ENCODE peak calls at places on chromosome 1, in eight cellular contexts. V is mesendoderm; K is H9; T is right cardiac atrium; F is CD4-positive, alpha-beta memory T cell; C is ascending aorta; N is HCT116; X is keratinocyte. D is an unnamed sample.

GRCh38 chr1:53077599-53077965 is 15.6 kb downstream of the PODN start:
- DNase-seq in V (no peak), K (no peak), T (peak; percentile 53), F (no peak), C (no peak), N (no peak), X (no peak), D (no peak)

GRCh38 chr1:23473037-23473800 is 10.8 kb downstream of the ASAP3 start:
- DNase-seq in V (no peak), K (no peak), T (no peak), F (no peak), C (no peak), N (no peak), X (peak; percentile 67), D (no peak)

GRCh38 chr1:43410571-43410970 is 20.9 kb downstream of the SZT2 start:
- DNase-seq in V (no peak), K (no peak), T (no peak), F (no peak), C (no peak), N (no peak), X (no peak), D (no peak)

GRCh38 chr1:245153645-245154428 is 948 bp upstream of the KIF26B start:
- DNase-seq in V (peak; percentile 22), K (peak; percentile 45), T (no peak), F (no peak), C (no peak), N (no peak), X (no peak), D (no peak)

GRCh38 chr1:203055166-203055799 is 29.0 kb downstream of the PPFIA4 start:
- DNase-seq in V (peak; percentile 60), K (peak; percentile 78), T (no peak), F (no peak), C (no peak), N (no peak), X (no peak), D (no peak)

GRCh38 chr1:37020653-37021277 is 13.6 kb downstream of the GRIK3 start:
- DNase-seq in V (peak; percentile 73), K (peak; percentile 80), T (no peak), F (no peak), C (no peak), N (no peak), X (no peak), D (no peak)

GRCh38 chr1:47703981-47704596 is 266.2 kb downstream of the FOXD2 start:
- DNase-seq in V (peak; percentile 20), K (no peak), T (no peak), F (no peak), C (no peak), N (peak; percentile 15), X (no peak), D (no peak)

GRCh38 chr1:108947871-108948525 is 15.3 kb downstream of the CLCC1 start:
- DNase-seq in V (no peak), K (peak; percentile 43), T (no peak), F (no peak), C (no peak), N (no peak), X (no peak), D (no peak)

GRCh38 chr1:53592521-53592982 is 133.4 kb downstream of the DMRTB1 start:
- DNase-seq in V (peak; percentile 62), K (peak; percentile 72), T (peak; percentile 81), F (no peak), C (no peak), N (no peak), X (no peak), D (no peak)

GRCh38 chr1:60035925-60036324 is 37.6 kb downstream of the C1orf87 start:
- DNase-seq in V (no peak), K (no peak), T (no peak), F (no peak), C (no peak), N (no peak), X (no peak), D (no peak)

GRCh38 chr1:154878371-154879355 is 8.6 kb upstream of the KCNN3 start:
- DNase-seq in V (peak; percentile 85), K (peak; percentile 94), T (peak; percentile 92), F (peak; percentile 59), C (no peak), N (peak; percentile 66), X (no peak), D (peak; percentile 47)

GRCh38 chr1:19441048-19441447 is 44.3 kb downstream of the CAPZB start:
- DNase-seq in V (no peak), K (no peak), T (no peak), F (no peak), C (no peak), N (no peak), X (no peak), D (no peak)
- H3K4me1 ChIP-seq in V (no peaks in the 10 kb centered on the region), K (peaks cover 7% of the 10 kb centered on the region), T (peaks cover 40% of the 10 kb centered on the region), F (peaks cover 92% of the 10 kb centered on the region), C (peaks cover 97% of the 10 kb centered on the region), N (peaks cover 38% of the 10 kb centered on the region), X (peaks cover 59% of the 10 kb centered on the region), D (peaks cover 70% of the 10 kb centered on the region)

DNA sequence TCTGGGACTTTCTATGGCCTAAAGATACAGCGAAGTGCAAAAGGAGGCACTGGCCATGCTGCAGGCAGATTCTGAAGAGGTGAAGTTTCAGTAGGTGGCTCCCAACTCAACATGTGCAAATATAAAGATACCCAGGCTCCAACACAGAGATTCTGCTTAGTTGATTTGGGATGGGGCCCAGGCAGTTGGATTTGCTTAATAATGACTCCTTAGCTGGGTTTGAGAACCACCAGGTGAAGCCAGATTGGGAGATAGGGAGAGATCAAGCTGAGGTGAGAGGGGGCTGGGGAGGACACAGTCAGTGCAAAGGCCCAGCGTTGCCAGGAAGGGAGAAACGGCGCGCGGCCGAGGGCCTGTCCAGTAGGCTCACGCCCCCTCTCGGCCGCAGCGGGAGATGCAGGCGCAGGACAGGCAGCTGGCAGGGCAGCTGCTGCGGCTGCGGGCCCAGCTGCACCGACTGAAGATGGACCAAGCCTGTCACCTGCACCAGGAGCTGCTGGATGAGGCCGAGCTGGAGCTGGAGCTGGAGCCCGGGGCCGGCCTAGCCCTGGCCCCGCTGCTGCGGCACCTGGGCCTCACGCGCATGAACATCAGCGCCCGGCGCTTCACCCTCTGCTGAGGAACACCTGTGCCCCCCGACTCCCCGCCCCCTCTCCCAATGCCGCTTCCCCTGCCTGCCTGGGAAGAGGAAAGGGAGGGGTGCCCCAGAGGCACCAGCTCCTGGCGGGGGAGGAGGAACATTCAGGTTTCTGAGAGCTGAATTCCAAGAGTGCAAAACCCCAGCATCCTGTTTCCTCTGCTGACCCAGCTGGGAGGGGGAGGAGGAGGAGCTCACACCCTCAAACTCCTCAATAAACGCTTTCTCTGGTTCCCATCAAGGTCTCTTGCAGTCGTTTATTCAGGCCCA is 1.2 kb downstream of the FAM167B start:
- DNase-seq in V (peak; percentile 91), K (peak; percentile 96), T (peak; percentile 94), F (peak; percentile 68), C (peak; percentile 51), N (no peak), X (no peak), D (peak; percentile 43)
- H3K4me1 ChIP-seq in V (peaks cover 1% of the 10 kb centered on the region), K (peaks cover 7% of the 10 kb centered on the region), T (peaks cover 6% of the 10 kb centered on the region), F (peaks cover 52% of the 10 kb centered on the region), C (no peaks in the 10 kb centered on the region), N (peaks cover 16% of the 10 kb centered on the region), X (peaks cover 17% of the 10 kb centered on the region), D (peaks cover 37% of the 10 kb centered on the region)

DNA sequence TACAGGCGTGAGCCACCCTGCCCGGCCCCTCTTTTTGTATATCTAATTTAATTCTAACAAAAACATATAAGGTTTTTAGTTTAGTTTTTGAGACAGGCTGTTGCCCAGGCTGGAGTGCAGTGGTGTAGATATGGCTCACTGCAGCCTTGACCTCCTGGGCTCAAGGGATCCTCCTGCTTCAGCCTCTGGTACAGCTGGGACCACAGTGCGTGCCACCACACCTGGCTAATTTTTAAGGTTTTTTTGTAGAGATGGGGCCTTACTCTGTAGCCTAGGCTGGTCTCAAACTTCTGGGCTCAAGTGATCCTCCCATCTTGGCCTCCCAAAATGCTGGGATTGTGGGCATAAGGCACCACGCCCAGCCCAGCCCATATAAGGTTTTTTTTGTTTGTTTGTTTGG is 18.8 kb downstream of the ENSA start:
- DNase-seq in V (no peak), K (no peak), T (no peak), F (no peak), C (no peak), N (no peak), X (no peak), D (no peak)
- H3K4me1 ChIP-seq in V (no peaks in the 10 kb centered on the region), K (no peaks in the 10 kb centered on the region), T (peaks cover 10% of the 10 kb centered on the region), F (peaks cover 52% of the 10 kb centered on the region), C (peaks cover 43% of the 10 kb centered on the region), N (peaks cover 48% of the 10 kb centered on the region), X (peaks cover 42% of the 10 kb centered on the region), D (peaks cover 43% of the 10 kb centered on the region)

GRCh38 chr1:51514733-51515132 is 4.3 kb downstream of the EPS15 start:
- DNase-seq in V (no peak), K (no peak), T (no peak), F (no peak), C (no peak), N (no peak), X (no peak), D (no peak)
- H3K4me1 ChIP-seq in V (peaks cover 3% of the 10 kb centered on the region), K (no peaks in the 10 kb centered on the region), T (no peaks in the 10 kb centered on the region), F (peaks cover 79% of the 10 kb centered on the region), C (peaks cover 40% of the 10 kb centered on the region), N (peaks cover 13% of the 10 kb centered on the region), X (peaks cover 13% of the 10 kb centered on the region), D (peaks cover 41% of the 10 kb centered on the region)

DNA sequence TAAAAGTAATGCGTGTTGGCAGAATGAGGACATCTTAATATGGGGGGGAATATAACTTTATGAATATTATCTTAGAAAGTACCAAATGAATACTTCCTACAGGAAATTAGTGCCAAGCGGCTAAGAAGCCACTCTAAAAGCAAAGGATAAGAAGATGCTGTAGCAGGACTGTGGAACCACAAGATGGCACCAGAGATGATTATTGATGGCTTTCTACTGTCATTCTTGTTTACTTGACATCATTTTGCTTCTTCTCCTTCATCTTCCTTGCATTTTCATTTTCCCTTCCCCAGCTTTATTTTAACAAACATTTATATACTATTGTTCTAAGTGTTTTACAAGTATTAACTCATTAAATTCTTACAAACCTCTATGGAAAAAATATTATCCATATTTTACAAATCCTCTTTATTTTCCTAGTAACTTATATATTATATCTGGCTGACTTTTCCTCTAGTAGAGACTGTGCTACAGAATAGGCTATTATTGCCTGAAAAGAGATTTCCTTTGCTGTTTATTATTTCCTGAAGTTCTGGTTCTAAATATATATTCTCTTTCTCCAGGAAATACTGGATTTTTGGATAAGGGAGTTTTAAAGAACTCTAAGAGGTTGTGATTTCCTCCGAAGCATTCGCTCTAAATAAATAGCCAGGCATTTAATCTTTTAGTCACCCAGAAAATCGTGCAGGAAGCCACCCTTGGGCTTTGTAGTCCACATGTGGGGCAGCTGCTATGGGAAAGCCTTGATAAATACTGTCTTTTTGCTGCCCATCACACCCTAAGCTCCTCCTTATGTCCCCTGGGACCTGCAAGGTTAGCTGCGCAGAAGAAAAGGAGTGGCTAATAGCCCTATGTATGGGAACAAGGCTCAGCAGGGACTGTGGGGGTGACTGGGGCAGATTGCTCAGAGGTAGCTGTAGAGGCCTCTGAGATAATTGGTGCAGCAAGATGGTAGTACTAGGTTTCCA is 69.8 kb downstream of the TPR start:
- DNase-seq in V (peak; percentile 51), K (no peak), T (no peak), F (peak; percentile 42), C (no peak), N (peak; percentile 33), X (no peak), D (peak; percentile 34)
- H3K4me1 ChIP-seq in V (no peaks in the 10 kb centered on the region), K (no peaks in the 10 kb centered on the region), T (no peaks in the 10 kb centered on the region), F (peaks cover 79% of the 10 kb centered on the region), C (no peaks in the 10 kb centered on the region), N (no peaks in the 10 kb centered on the region), X (no peaks in the 10 kb centered on the region), D (peaks cover 83% of the 10 kb centered on the region)

GRCh38 chr1:231334952-231335351 is 2.7 kb downstream of the EXOC8 start:
- DNase-seq in V (no peak), K (no peak), T (no peak), F (no peak), C (no peak), N (no peak), X (no peak), D (no peak)
- H3K4me1 ChIP-seq in V (peaks cover 13% of the 10 kb centered on the region), K (peaks cover 8% of the 10 kb centered on the region), T (peaks cover 12% of the 10 kb centered on the region), F (peaks cover 59% of the 10 kb centered on the region), C (peaks cover 40% of the 10 kb centered on the region), N (peaks cover 28% of the 10 kb centered on the region), X (peaks cover 42% of the 10 kb centered on the region), D (peaks cover 51% of the 10 kb centered on the region)

D was measured in naive thymus-derived CD4-positive, alpha-beta T cell.